ENCODE peak calls at places on chromosomes 12 and 14, in six cellular contexts. E, X, S, Q, Z and H are unnamed samples.

GRCh38 chr14:102504302-102504950 is 5.2 kb downstream of the ANKRD9 start:
- DNase-seq in E (no peak), X (no peak), S (peak), Q (no peak), Z (no peak), H (no peak)

GRCh38 chr14:21300892-21301291 is 21.0 kb downstream of the RPGRIP1 start:
- DNase-seq in E (peak), X (peak), S (peak), Q (peak), Z (no peak), H (no peak)

GRCh38 chr14:65070710-65071033 is 31.6 kb downstream of the MAX start:
- DNase-seq in E (no peak), X (no peak), S (no peak), Q (no peak), Z (no peak), H (no peak)

GRCh38 chr12:89355243-89356068 is 3.2 kb upstream of the DUSP6 start:
- DNase-seq in E (no peak), X (no peak), S (no peak), Q (no peak), Z (peak), H (no peak)

GRCh38 chr14:85764809-85765208 is 234.9 kb downstream of the FLRT2 start:
- DNase-seq in E (no peak), X (no peak), S (no peak), Q (no peak), Z (no peak), H (no peak)

GRCh38 chr14:50955373-50956043 is 11.2 kb upstream of the PYGL start:
- DNase-seq in E (no peak), X (no peak), S (peak), Q (no peak), Z (peak), H (no peak)

GRCh38 chr12:92162079-92162478 is 16.4 kb upstream of the BTG1 start:
- DNase-seq in E (no peak), X (no peak), S (no peak), Q (no peak), Z (no peak), H (no peak)

GRCh38 chr12:100401660-100402059 is 44.8 kb downstream of the SLC17A8 start:
- DNase-seq in E (no peak), X (no peak), S (no peak), Q (no peak), Z (peak), H (no peak)

GRCh38 chr12:93741741-93742085 is 64.5 kb downstream of the CRADD start:
- DNase-seq in E (no peak), X (no peak), S (no peak), Q (peak), Z (peak), H (no peak)

GRCh38 chr14:76235628-76236027 is 83.9 kb downstream of the GPATCH2L start:
- DNase-seq in E (no peak), X (no peak), S (no peak), Q (no peak), Z (no peak), H (no peak)

GRCh38 chr14:20347747-20348146 is 4.3 kb downstream of the PARP2 start:
- DNase-seq in E (no peak), X (no peak), S (no peak), Q (no peak), Z (no peak), H (no peak)

GRCh38 chr12:133081408-133081806 is 684 bp downstream of the ZNF140 start:
- DNase-seq in E (no peak), X (peak), S (no peak), Q (peak), Z (no peak), H (peak)

GRCh38 chr14:70645892-70646291 is 4.2 kb downstream of the TTC9 start:
- DNase-seq in E (no peak), X (no peak), S (no peak), Q (no peak), Z (no peak), H (no peak)

GRCh38 chr12:132154341-132154761 is 10.1 kb downstream of the NOC4L start:
- DNase-seq in E (no peak), X (peak), S (no peak), Q (no peak), Z (no peak), H (no peak)

GRCh38 chr12:109304485-109304884 is 4.6 kb downstream of the FOXN4 start:
- DNase-seq in E (no peak), X (no peak), S (no peak), Q (no peak), Z (no peak), H (no peak)

GRCh38 chr12:109302770-109303169 is 6.3 kb downstream of the FOXN4 start:
- DNase-seq in E (no peak), X (no peak), S (no peak), Q (no peak), Z (no peak), H (no peak)

GRCh38 chr12:109301643-109302176 is 7.4 kb downstream of the FOXN4 start:
- DNase-seq in E (no peak), X (no peak), S (no peak), Q (no peak), Z (no peak), H (no peak)

GRCh38 chr12:109299849-109300248 is 9.2 kb downstream of the FOXN4 start:
- DNase-seq in E (no peak), X (no peak), S (no peak), Q (no peak), Z (no peak), H (no peak)

GRCh38 chr12:109302358-109302757 is 6.7 kb downstream of the FOXN4 start:
- DNase-seq in E (no peak), X (no peak), S (no peak), Q (no peak), Z (peak), H (no peak)
- TF ChIP-seq CTCF in E (no peak), X (peak), S (peak), Q (no peak), Z (no peak), H (no peak)

GRCh38 chr14:32629146-32629545 is 300.0 kb downstream of the AKAP6 start:
- DNase-seq in E (no peak), X (no peak), S (no peak), Q (no peak), Z (no peak), H (no peak)

GRCh38 chr14:32627545-32628298 is 298.6 kb downstream of the AKAP6 start:
- DNase-seq in E (no peak), X (no peak), S (no peak), Q (no peak), Z (no peak), H (no peak)

GRCh38 chr14:32633930-32634329 is 304.7 kb upstream of the NPAS3 start:
- DNase-seq in E (no peak), X (no peak), S (no peak), Q (no peak), Z (no peak), H (no peak)

GRCh38 chr14:32633214-32633864 is 304.2 kb downstream of the AKAP6 start:
- DNase-seq in E (no peak), X (no peak), S (no peak), Q (no peak), Z (no peak), H (no peak)

DNA sequence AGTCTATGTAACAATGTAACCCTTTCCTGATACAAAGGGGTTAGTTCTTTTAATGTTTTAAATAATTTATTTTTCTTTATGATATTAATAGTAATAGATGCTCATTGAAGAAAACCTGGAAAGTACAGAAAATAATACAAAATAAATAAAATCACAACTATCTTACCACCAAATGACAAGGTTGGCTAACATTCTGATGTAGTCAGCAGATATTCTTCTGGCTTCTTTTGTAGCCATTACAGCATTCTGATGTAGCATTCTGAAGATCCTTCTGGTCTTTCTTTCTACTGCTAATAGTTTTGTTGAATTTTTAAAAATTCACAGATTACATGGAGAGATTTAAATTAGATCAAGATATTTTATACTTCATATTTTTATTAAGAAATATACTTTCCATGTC is 301.6 kb downstream of the AKAP6 start:
- DNase-seq in E (no peak), X (no peak), S (no peak), Q (no peak), Z (no peak), H (no peak)
- H3K4me3 ChIP-seq in E (no peak), X (no peak), S (no peak), Q (no peak), Z (no peak), H (no peak)

GRCh38 chr14:95361373-95362179 is 41.9 kb upstream of the CLMN start:
- DNase-seq in E (peak), X (peak), S (peak), Q (peak), Z (peak), H (peak)
- TF ChIP-seq CTCF in E (peak), X (peak), S (peak), Q (peak), Z (peak), H (peak)

GRCh38 chr14:92513204-92513965 is at the start of gene RIN3:
- DNase-seq in E (peak), X (peak), S (peak), Q (peak), Z (peak), H (peak)
- H3K4me3 ChIP-seq in E (peak), X (peak), S (peak), Q (peak), Z (peak), H (peak)

DNA sequence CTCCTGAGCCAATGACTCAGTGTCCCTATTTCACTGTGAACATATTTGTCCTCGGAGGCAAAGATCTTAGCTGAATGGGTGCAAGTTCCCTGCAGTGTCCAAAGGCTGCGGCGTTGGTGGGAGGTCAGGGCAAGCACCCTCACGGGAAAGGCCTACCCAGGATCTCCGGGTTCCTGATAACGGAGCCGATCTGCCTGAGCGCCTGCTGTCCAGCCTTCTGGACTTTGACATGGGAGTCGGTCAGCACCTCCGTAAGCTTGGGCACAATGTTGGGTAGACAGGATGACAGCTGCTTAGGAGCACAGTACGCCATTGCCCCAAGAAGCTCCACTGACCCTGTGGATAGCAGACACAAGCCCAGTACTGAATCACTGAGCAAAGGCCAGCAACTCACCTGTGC is 31.5 kb upstream of the RAB35 start:
- DNase-seq in E (no peak), X (no peak), S (no peak), Q (no peak), Z (no peak), H (no peak)
- TF ChIP-seq CTCF in E (no peak), X (no peak), S (no peak), Q (no peak), Z (no peak), H (no peak)

GRCh38 chr12:50842637-50843493 is at the start of gene TMPRSS12:
- DNase-seq in E (no peak), X (no peak), S (peak), Q (no peak), Z (no peak), H (peak)
- H3K4me3 ChIP-seq in E (no peak), X (no peak), S (peak), Q (no peak), Z (no peak), H (peak)

DNA sequence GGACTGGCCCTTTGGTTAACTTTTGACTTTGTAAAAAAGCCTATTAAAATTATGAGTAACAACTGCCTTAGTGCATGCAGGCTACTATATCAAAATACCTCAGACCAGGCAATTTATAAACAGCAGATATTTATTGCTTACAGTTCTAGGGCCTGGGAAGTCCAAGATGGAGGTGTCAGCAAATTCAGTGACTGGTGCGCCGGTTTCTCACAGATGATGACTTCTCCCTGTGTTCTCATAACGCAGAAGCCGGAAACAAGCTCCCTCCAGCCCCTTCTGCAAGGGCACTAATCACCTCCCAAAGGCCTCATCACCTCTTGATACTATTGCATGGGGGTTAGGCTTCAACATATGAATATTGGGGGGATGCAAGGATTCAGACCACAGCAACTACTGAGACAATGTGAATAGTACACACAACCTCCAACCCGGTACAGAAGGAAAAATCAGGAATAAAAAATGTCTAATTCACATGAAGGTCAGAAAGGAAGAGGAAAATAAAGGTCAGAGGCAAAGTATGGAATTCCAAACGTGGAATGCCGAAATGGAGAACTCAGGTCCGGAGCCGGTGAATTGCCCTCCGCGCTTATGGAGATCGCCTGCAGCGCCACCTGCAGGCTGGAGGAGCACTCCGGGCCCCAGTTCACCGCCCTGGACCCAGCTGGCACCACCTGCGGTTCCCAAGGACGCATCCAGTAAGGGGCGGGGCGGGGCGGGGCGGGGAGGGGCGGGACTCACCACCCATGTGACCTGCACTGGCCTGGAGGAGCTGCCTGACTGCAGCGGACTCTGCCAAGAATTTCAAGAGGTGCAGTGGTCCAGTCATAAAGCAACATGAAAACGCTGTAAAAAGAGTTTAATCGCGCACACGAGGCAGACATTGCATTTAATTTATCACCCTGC is 203.4 kb downstream of the KIF26A start:
- DNase-seq in E (no peak), X (no peak), S (peak), Q (peak), Z (peak), H (peak)
- TF ChIP-seq CTCF in E (no peak), X (peak), S (peak), Q (peak), Z (peak), H (peak)

DNA sequence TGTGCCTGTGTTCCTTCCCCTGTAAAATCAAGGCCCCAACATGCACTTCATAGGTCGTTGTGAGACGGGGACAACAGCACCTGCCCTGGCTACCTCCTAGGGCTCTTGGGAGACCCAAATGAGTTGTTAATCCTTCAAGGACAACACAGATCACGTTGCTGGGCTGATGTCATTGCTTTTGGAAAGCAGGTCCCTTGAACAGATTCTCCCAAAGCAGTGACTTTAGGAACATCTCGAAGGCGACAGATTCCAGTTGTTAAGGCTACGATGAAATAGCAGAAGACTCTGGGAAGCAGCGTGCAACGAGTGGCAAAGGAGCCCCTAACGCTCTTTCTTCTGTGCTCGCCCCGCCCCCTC is 26.2 kb upstream of the MAP1LC3B2 start:
- DNase-seq in E (no peak), X (no peak), S (no peak), Q (no peak), Z (peak), H (no peak)
- H3K4me3 ChIP-seq in E (peak), X (peak), S (peak), Q (no peak), Z (peak), H (peak)

DNA sequence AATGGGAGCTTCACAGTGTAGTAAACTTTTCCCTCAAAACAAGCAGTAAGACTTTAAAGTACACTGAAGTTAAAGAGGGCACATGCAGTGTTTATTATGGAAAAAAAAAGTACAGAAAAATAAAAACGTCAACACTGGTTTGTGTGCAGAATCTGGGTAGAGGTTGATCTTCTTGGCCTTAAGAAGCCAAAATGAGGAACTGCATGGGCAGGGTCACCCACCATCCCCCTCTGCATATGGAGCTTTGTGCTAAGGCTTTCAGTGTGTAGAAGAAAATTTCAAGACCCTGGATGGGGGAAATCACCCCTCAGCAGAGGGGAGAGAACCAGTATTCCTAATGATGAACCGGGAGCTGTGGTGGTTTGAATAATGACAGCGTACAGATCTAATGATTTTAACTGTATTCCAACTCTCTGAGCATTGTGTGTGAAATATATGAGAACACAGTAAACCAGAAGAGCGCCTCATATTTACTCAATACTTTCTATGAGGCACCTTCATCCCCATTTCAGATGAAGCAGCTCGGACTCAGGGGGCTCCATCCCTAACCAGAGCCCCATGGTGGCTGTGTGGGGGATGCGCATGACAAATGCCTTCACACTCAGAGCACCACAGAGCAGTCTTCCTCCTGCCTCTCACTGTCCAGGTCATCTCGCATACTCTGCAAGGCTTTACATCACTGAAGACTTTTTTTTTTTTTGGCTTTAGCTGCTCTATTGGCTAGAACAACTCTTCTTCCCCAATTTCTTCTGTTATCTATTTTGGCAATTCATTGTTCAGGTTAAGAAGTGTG is 33.4 kb downstream of the ACADS start:
- DNase-seq in E (no peak), X (no peak), S (no peak), Q (no peak), Z (no peak), H (no peak)
- TF ChIP-seq CTCF in E (no peak), X (no peak), S (no peak), Q (no peak), Z (no peak), H (no peak)